ENCODE peak calls at places on chromosome 18, in four cellular contexts. One of them, this sample, is unnamed.
A peak's percentile ranks its signal among the peaks of the same experiment; 100 is the strongest.

GRCh38 chr18:4017479-4017878 is 437.6 kb downstream of the DLGAP1 start:
- DNase-seq in AG20443: no peak
- DNase-seq in A549: peak; percentile 8
- DNase-seq in colonic mucosa: no peak
- DNase-seq in this sample: no peak

GRCh38 chr18:63697261-63697660 is 5.5 kb upstream of the SERPINB11 start:
- DNase-seq in AG20443: no peak
- DNase-seq in A549: no peak
- DNase-seq in colonic mucosa: no peak
- DNase-seq in this sample: no peak

GRCh38 chr18:46343940-46344372 is 239.8 kb downstream of the HAUS1 start:
- DNase-seq in A549: no peak
- DNase-seq in colonic mucosa: peak; percentile 24
- DNase-seq in AG20443: no peak
- DNase-seq in this sample: no peak

GRCh38 chr18:46298511-46298910 is 194.3 kb downstream of the HAUS1 start:
- DNase-seq in A549: no peak
- DNase-seq in AG20443: no peak
- DNase-seq in colonic mucosa: no peak
- DNase-seq in this sample: no peak

GRCh38 chr18:77899972-77900754 is 650.5 kb downstream of the GALR1 start:
- DNase-seq in AG20443: peak; percentile 92
- DNase-seq in colonic mucosa: no peak
- DNase-seq in A549: peak; percentile 21
- DNase-seq in this sample: peak; percentile 35

GRCh38 chr18:77114564-77115391 is 17.8 kb downstream of the MBP start:
- DNase-seq in AG20443: peak; percentile 93
- DNase-seq in A549: peak; percentile 84
- DNase-seq in colonic mucosa: peak; percentile 87
- DNase-seq in this sample: peak; percentile 86

GRCh38 chr18:68549257-68549871 is 165.5 kb downstream of the TMX3 start:
- DNase-seq in AG20443: peak; percentile 15
- DNase-seq in A549: no peak
- DNase-seq in colonic mucosa: no peak
- DNase-seq in this sample: no peak

GRCh38 chr18:69858897-69859296 is 88.8 kb downstream of the CD226 start:
- DNase-seq in colonic mucosa: no peak
- DNase-seq in AG20443: no peak
- DNase-seq in A549: no peak
- DNase-seq in this sample: no peak

GRCh38 chr18:76875390-76876330 is 53.3 kb downstream of the ZNF236 start:
- DNase-seq in colonic mucosa: peak; percentile 68
- DNase-seq in AG20443: peak; percentile 39
- DNase-seq in A549: peak; percentile 8
- DNase-seq in this sample: peak; percentile 57

GRCh38 chr18:79775441-79776221 is 22.1 kb upstream of the KCNG2 start:
- DNase-seq in AG20443: no peak
- DNase-seq in colonic mucosa: no peak
- DNase-seq in A549: no peak
- DNase-seq in this sample: no peak

GRCh38 chr18:36284671-36285295 is 12.7 kb upstream of the FHOD3 start:
- DNase-seq in colonic mucosa: peak; percentile 43
- DNase-seq in A549: peak; percentile 20
- DNase-seq in AG20443: peak; percentile 67
- DNase-seq in this sample: no peak

GRCh38 chr18:8357320-8357719 is 251.9 kb upstream of the RAB12 start:
- DNase-seq in colonic mucosa: no peak
- DNase-seq in A549: no peak
- DNase-seq in AG20443: no peak
- DNase-seq in this sample: no peak

GRCh38 chr18:25516747-25517498 is 165.0 kb upstream of the ZNF521 start:
- DNase-seq in A549: no peak
- DNase-seq in colonic mucosa: no peak
- DNase-seq in AG20443: no peak
- DNase-seq in this sample: no peak

GRCh38 chr18:9876523-9876866 is 9.3 kb upstream of the TXNDC2 start:
- DNase-seq in A549: no peak
- DNase-seq in colonic mucosa: no peak
- DNase-seq in AG20443: no peak
- DNase-seq in this sample: no peak

GRCh38 chr18:12585218-12585617 is 72.7 kb downstream of the SPIRE1 start:
- DNase-seq in A549: no peak
- DNase-seq in AG20443: no peak
- DNase-seq in colonic mucosa: no peak
- DNase-seq in this sample: no peak

GRCh38 chr18:61710082-61710620 is 182.7 kb downstream of the RNF152 start:
- DNase-seq in AG20443: no peak
- DNase-seq in colonic mucosa: peak; percentile 69
- DNase-seq in A549: no peak
- DNase-seq in this sample: no peak

GRCh38 chr18:36688020-36688965 is 140.5 kb downstream of the TPGS2 start:
- DNase-seq in A549: peak; percentile 44
- DNase-seq in AG20443: peak; percentile 77
- DNase-seq in colonic mucosa: peak; percentile 75
- DNase-seq in this sample: peak; percentile 65

GRCh38 chr18:63159590-63159989 is 160.0 kb downstream of the BCL2 start:
- DNase-seq in A549: no peak
- DNase-seq in colonic mucosa: no peak
- DNase-seq in AG20443: no peak
- DNase-seq in this sample: no peak

GRCh38 chr18:75127143-75128021 is 81.6 kb downstream of the PTGR3 start:
- DNase-seq in colonic mucosa: peak; percentile 71
- DNase-seq in A549: no peak
- DNase-seq in AG20443: peak; percentile 46
- DNase-seq in this sample: no peak

GRCh38 chr18:58400337-58400885 is 228.5 kb downstream of the ALPK2 start:
- DNase-seq in colonic mucosa: no peak
- DNase-seq in AG20443: peak; percentile 83
- DNase-seq in A549: no peak
- DNase-seq in this sample: no peak

GRCh38 chr18:62925031-62925688 is 209.8 kb downstream of the PHLPP1 start:
- DNase-seq in colonic mucosa: no peak
- DNase-seq in AG20443: peak; percentile 18
- DNase-seq in A549: no peak
- DNase-seq in this sample: no peak

GRCh38 chr18:68937204-68937603 is 139.3 kb downstream of the CCDC102B start:
- DNase-seq in A549: no peak
- DNase-seq in AG20443: no peak
- DNase-seq in colonic mucosa: no peak
- DNase-seq in this sample: no peak

GRCh38 chr18:8471373-8471772 is 137.9 kb upstream of the RAB12 start:
- DNase-seq in colonic mucosa: no peak
- DNase-seq in AG20443: no peak
- DNase-seq in A549: no peak
- DNase-seq in this sample: no peak

GRCh38 chr18:63477972-63478371 is 1.2 kb downstream of the SERPINB5 start:
- DNase-seq in AG20443: no peak
- DNase-seq in colonic mucosa: no peak
- DNase-seq in A549: no peak
- DNase-seq in this sample: no peak

GRCh38 chr18:47417807-47418206 is 166.3 kb upstream of the SKOR2 start:
- DNase-seq in A549: no peak
- DNase-seq in colonic mucosa: no peak
- DNase-seq in AG20443: no peak
- DNase-seq in this sample: no peak

GRCh38 chr18:8283901-8284585 is 325.2 kb upstream of the RAB12 start:
- DNase-seq in colonic mucosa: no peak
- DNase-seq in A549: no peak
- DNase-seq in AG20443: peak; percentile 47
- DNase-seq in this sample: no peak

GRCh38 chr18:45662468-45662867 is 47.2 kb downstream of the SLC14A2 start:
- DNase-seq in AG20443: peak; percentile 48
- DNase-seq in colonic mucosa: no peak
- DNase-seq in A549: no peak
- DNase-seq in this sample: no peak

GRCh38 chr18:58321986-58322385 is 278.0 kb downstream of the NEDD4L start:
- DNase-seq in A549: peak; percentile 66
- DNase-seq in colonic mucosa: peak; percentile 78
- DNase-seq in AG20443: peak; percentile 91
- DNase-seq in this sample: peak; percentile 67

GRCh38 chr18:53426656-53427055 is 797.8 kb downstream of the MBD2 start:
- DNase-seq in A549: no peak
- DNase-seq in AG20443: no peak
- DNase-seq in colonic mucosa: no peak
- DNase-seq in this sample: no peak

GRCh38 chr18:23228102-23229051 is 93.1 kb downstream of the CABLES1 start:
- DNase-seq in colonic mucosa: no peak
- DNase-seq in AG20443: no peak
- DNase-seq in A549: no peak
- DNase-seq in this sample: no peak

GRCh38 chr18:73739098-73739497 is 408.5 kb downstream of the FBXO15 start:
- DNase-seq in A549: no peak
- DNase-seq in colonic mucosa: no peak
- DNase-seq in AG20443: no peak
- DNase-seq in this sample: no peak

GRCh38 chr18:32372381-32373061 is 98.2 kb downstream of the GAREM1 start:
- DNase-seq in colonic mucosa: peak; percentile 88
- DNase-seq in A549: peak; percentile 8
- DNase-seq in AG20443: no peak
- DNase-seq in this sample: peak; percentile 81

GRCh38 chr18:13811993-13812392 is 12.0 kb upstream of the MC5R start:
- DNase-seq in colonic mucosa: no peak
- DNase-seq in AG20443: peak; percentile 40
- DNase-seq in A549: peak; percentile 29
- DNase-seq in this sample: no peak